ENCODE peak calls at places on chromosomes 3 and 15, in six cellular contexts. Q is WTC11, S is lower leg skin, I is iPS-NIHi11, W is NCI-H748 treated with DMSO at 0.1 percent for 48 hours, Y is memory B cell. R is an unnamed sample.

GRCh38 chr3:30686799-30687198 is 80.4 kb downstream of the TGFBR2 start:
- DNase-seq in Q (no peak), S (no peak), I (no peak), W (no peak), Y (no peak), R (no peak)

GRCh38 chr3:134337511-134338200 is 36.6 kb downstream of the AMOTL2 start:
- DNase-seq in Q (no peak), S (peak; percentile 54), I (no peak), W (no peak), Y (no peak), R (peak; percentile 38)

GRCh38 chr15:91469627-91470567 is 369.8 kb downstream of the SV2B start:
- DNase-seq in Q (no peak), S (no peak), I (no peak), W (peak; percentile 11), Y (no peak), R (no peak)

GRCh38 chr15:90774731-90775521 is 57.8 kb downstream of the BLM start:
- DNase-seq in Q (no peak), S (no peak), I (no peak), W (no peak), Y (no peak), R (no peak)

GRCh38 chr15:50774450-50774849 is 8.9 kb upstream of the SPPL2A start:
- DNase-seq in Q (no peak), S (peak; percentile 7), I (no peak), W (no peak), Y (no peak), R (no peak)

GRCh38 chr3:180421711-180422110 is 180.3 kb upstream of the TTC14 start:
- DNase-seq in Q (no peak), S (no peak), I (no peak), W (no peak), Y (no peak), R (no peak)

GRCh38 chr15:89749951-89750559 is 994 bp downstream of the MESP1 start:
- DNase-seq in Q (no peak), S (no peak), I (no peak), W (peak; percentile 9), Y (peak; percentile 39), R (no peak)

GRCh38 chr3:48222616-48223513 is at the start of gene CAMP:
- DNase-seq in Q (no peak), S (peak; percentile 93), I (no peak), W (no peak), Y (peak; percentile 36), R (no peak)

R was measured in H7.